ENCODE peak calls at places on chromosome 7, in four cellular contexts. U, L, V and Z are unnamed samples.

GRCh38 chr7:132292803-132293202 is 283.5 kb downstream of the PLXNA4 start:
- DNase-seq in V (no peak), U (peak), L (no peak), Z (no peak)

GRCh38 chr7:113370910-113371309 is 252.6 kb upstream of the SMIM30 start:
- DNase-seq in U (no peak), L (no peak), V (no peak), Z (no peak)

GRCh38 chr7:143120696-143121405 is 11.0 kb upstream of the PIP start:
- DNase-seq in U (no peak), V (no peak), L (no peak), Z (no peak)

GRCh38 chr7:94146408-94146807 is 142.3 kb upstream of the BET1 start:
- DNase-seq in V (no peak), L (no peak), U (no peak), Z (no peak)

GRCh38 chr7:2760098-2760889 is 72.3 kb downstream of the AMZ1 start:
- DNase-seq in V (peak), L (peak), U (peak), Z (peak)

GRCh38 chr7:149873968-149874643 is at the start of gene ATP6V0E2:
- DNase-seq in U (no peak), L (no peak), V (no peak), Z (no peak)

GRCh38 chr7:3244241-3244814 is 56.7 kb upstream of the SDK1 start:
- DNase-seq in U (peak), L (no peak), V (no peak), Z (no peak)

GRCh38 chr7:22579961-22580360 is 80.0 kb upstream of the STEAP1B start:
- DNase-seq in U (no peak), L (no peak), V (no peak), Z (no peak)

GRCh38 chr7:112985377-112985987 is 101.1 kb downstream of the GPR85 start:
- DNase-seq in L (no peak), U (peak), V (no peak), Z (no peak)

GRCh38 chr7:771241-772004 is 44.3 kb upstream of the PRKAR1B start:
- DNase-seq in L (no peak), V (no peak), U (no peak), Z (no peak)

GRCh38 chr7:151068069-151068773 is 8.8 kb downstream of the SLC4A2 start:
- DNase-seq in L (no peak), V (no peak), U (peak), Z (no peak)

GRCh38 chr7:2651847-2652735 is 20.3 kb downstream of the TTYH3 start:
- DNase-seq in L (no peak), V (no peak), U (no peak), Z (no peak)